ENCODE peak calls at places on chromosomes 7 and 10, in four cellular contexts. O, F, D and P are unnamed samples.

GRCh38 chr7:70325509-70326101 is 727.3 kb downstream of the AUTS2 start:
- DNase-seq in O (no peak), F (no peak), D (no peak), P (peak)

GRCh38 chr7:48096273-48096672 is 7.2 kb downstream of the UPP1 start:
- DNase-seq in F (no peak), O (no peak), D (no peak), P (no peak)

GRCh38 chr10:110644598-110645462 is 694 bp downstream of the RBM20 start:
- DNase-seq in O (no peak), F (no peak), D (no peak), P (no peak)

GRCh38 chr10:113151178-113151577 is 201.1 kb downstream of the TCF7L2 start:
- DNase-seq in D (no peak), F (no peak), O (no peak), P (no peak)

GRCh38 chr7:101677421-101678137 is 48.5 kb upstream of the MYL10 start:
- DNase-seq in O (no peak), F (no peak), D (no peak), P (no peak)

GRCh38 chr7:127844165-127844564 is 187.1 kb downstream of the LRRC4 start:
- DNase-seq in F (no peak), D (no peak), O (no peak), P (no peak)

GRCh38 chr10:120945801-120946302 is 94.7 kb downstream of the WDR11 start:
- DNase-seq in F (no peak), O (peak), D (no peak), P (peak)

GRCh38 chr10:131113892-131114291 is 197.6 kb downstream of the TCERG1L start:
- DNase-seq in O (no peak), F (no peak), D (no peak), P (no peak)

GRCh38 chr7:100022621-100023020 is 7.2 kb downstream of the ZKSCAN1 start:
- DNase-seq in D (no peak), F (peak), O (peak), P (no peak)

GRCh38 chr7:149719050-149719899 is 54.1 kb downstream of the ZNF467 start:
- DNase-seq in D (no peak), O (no peak), F (no peak), P (peak)

GRCh38 chr10:35011771-35012191 is 78.4 kb downstream of the CUL2 start:
- DNase-seq in D (no peak), F (no peak), O (no peak), P (peak)

GRCh38 chr10:33163941-33164824 is 170.3 kb downstream of the NRP1 start:
- DNase-seq in O (no peak), D (no peak), F (no peak), P (no peak)

GRCh38 chr7:42080831-42081230 is 156.2 kb downstream of the GLI3 start:
- DNase-seq in O (no peak), D (no peak), F (no peak), P (no peak)

GRCh38 chr7:97116308-97116707 is 1.2 kb upstream of the SDHAF3 start:
- DNase-seq in O (no peak), D (no peak), F (no peak), P (no peak)

DNA sequence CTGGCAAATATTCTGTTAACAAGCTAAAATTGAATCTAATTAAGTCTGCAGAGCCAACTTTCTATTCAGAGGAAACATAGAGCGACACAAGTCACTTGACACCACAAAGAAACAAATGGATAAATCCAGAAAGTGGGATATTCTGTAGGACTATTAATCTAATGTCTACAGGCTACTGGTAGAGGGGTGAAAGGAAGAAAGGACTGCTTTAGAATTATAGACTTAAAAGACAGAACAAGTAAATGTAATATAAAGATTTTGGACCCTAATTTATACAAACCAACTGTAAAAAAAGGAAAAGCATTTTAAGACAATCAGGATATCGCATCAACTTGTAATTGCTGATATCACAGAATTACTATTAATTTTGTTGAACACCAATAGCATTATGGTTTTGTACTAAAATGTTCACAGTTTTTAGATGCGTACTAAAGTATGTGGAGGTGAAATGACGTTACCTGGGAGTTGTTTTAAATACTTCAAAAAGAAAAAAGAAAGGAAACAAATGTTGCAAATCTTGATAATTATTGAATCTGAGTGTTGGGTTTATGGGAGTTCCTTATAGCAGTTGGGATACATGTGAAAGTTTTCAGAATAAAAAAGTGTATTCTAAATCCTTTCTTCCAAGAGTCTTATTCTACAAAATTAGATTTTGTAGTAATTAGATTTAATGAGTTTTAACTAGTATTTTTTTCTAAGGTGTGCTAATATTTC is 73.5 kb upstream of the ASAH2 start:
- DNase-seq in F (no peak), O (no peak), D (no peak), P (no peak)
- H3K4me3 ChIP-seq in F (no peak), O (no peak), D (no peak), P (no peak)

GRCh38 chr10:123017421-123018165 is 8.8 kb downstream of the ACADSB start:
- DNase-seq in F (no peak), D (no peak), O (no peak), P (no peak)
- H3K4me3 ChIP-seq in F (no peak), D (no peak), O (no peak), P (no peak)

DNA sequence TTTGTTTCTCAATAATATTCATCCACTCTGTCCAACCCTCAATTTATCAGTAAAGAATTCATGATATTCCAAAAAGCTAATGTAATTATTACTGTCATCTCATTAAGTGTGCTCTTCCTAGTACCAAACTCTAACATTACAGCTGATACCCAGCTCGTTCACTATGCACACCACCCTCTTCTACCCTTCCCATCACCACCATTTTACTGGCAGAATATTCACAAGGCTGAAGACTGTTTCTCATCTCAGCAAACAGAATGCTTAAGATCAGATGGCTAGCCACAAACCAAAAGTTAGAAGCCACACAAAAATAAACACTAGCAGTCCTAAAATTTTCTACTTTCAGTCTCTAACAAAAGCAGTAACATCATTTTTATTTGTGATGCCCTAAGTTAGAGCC is 121.5 kb downstream of the SRPK2 start:
- DNase-seq in F (no peak), O (no peak), D (no peak), P (no peak)
- H3K4me3 ChIP-seq in F (no peak), O (no peak), D (peak), P (peak)

GRCh38 chr10:44385423-44385725 is 477 bp upstream of the CXCL12 start:
- DNase-seq in F (no peak), O (no peak), D (no peak), P (no peak)
- H3K4me3 ChIP-seq in F (peak), O (peak), D (peak), P (peak)

GRCh38 chr10:23197416-23197861 is 5.3 kb downstream of the PTF1A start:
- DNase-seq in F (no peak), O (peak), D (no peak), P (no peak)

GRCh38 chr10:23199768-23200511 is 7.8 kb downstream of the PTF1A start:
- DNase-seq in D (no peak), O (peak), F (no peak), P (no peak)

GRCh38 chr10:23198940-23199767 is 7.0 kb downstream of the PTF1A start:
- DNase-seq in D (no peak), F (no peak), O (peak), P (no peak)

GRCh38 chr10:23196915-23197314 is 4.8 kb downstream of the PTF1A start:
- DNase-seq in F (no peak), O (no peak), D (no peak), P (no peak)

GRCh38 chr10:23198610-23198939 is 6.5 kb downstream of the PTF1A start:
- DNase-seq in F (no peak), D (no peak), O (no peak), P (no peak)
- H3K4me3 ChIP-seq in F (no peak), D (no peak), O (peak), P (no peak)